ENCODE peak calls at places on chromosomes 4 and X, in ten cellular contexts. K is T-helper 1 cell, R is T-cell, P is iris pigment epithelial cell, E is H54, G is NCI-H774, I is uterus, F is tibial artery, H is KBM-7, S is NCI-H345. J is an unnamed sample.
A peak's percentile ranks its signal among the peaks of the same experiment; 100 is the strongest.

GRCh38 chr4:9804918-9805317 is 23.5 kb downstream of the DRD5 start:
- DNase-seq in K (no peak), R (no peak), P (peak; percentile 6), E (no peak), G (no peak), I (no peak), F (no peak), H (no peak), S (no peak), J (no peak)

GRCh38 chr4:153799708-153800074 is 10.8 kb upstream of the SFRP2 start:
- DNase-seq in K (no peak), R (no peak), P (no peak), E (no peak), G (no peak), I (no peak), F (peak; percentile 42), H (no peak), S (no peak), J (no peak)

GRCh38 chr4:48578132-48578964 is 88.3 kb downstream of the ZAR1 start:
- DNase-seq in K (peak; percentile 44), R (peak; percentile 50), P (peak; percentile 80), E (no peak), G (peak; percentile 63), I (peak; percentile 22), F (peak; percentile 74), H (peak; percentile 77), S (peak; percentile 42), J (peak; percentile 65)

GRCh38 chr4:70943115-70943514 is 40.9 kb downstream of the MOB1B start:
- DNase-seq in K (no peak), R (no peak), P (no peak), E (no peak), G (no peak), I (no peak), F (no peak), H (peak; percentile 61), S (no peak), J (peak; percentile 47)

GRCh38 chr4:52600275-52600674 is 58.8 kb downstream of the USP46 start:
- DNase-seq in K (no peak), R (no peak), P (no peak), E (no peak), G (no peak), I (no peak), F (no peak), H (no peak), S (no peak), J (no peak)

GRCh38 chr4:3760833-3761232 is 5.4 kb upstream of the ADRA2C start:
- DNase-seq in K (no peak), R (no peak), P (no peak), E (no peak), G (no peak), I (no peak), F (no peak), H (no peak), S (no peak), J (no peak)

GRCh38 chrX:15515931-15516330 is 15.3 kb downstream of the BMX start:
- DNase-seq in K (no peak), R (no peak), P (no peak), E (no peak), G (no peak), I (no peak), F (peak; percentile 18), H (peak; percentile 80), S (no peak), J (no peak)

GRCh38 chr4:47862297-47862696 is 24.4 kb upstream of the CORIN start:
- DNase-seq in K (no peak), R (no peak), P (peak; percentile 83), E (peak; percentile 1), G (no peak), I (no peak), F (no peak), H (no peak), S (no peak), J (no peak)

GRCh38 chr4:138509346-138509745 is 267.2 kb upstream of the SLC7A11 start:
- DNase-seq in K (no peak), R (no peak), P (no peak), E (no peak), G (no peak), I (no peak), F (no peak), H (no peak), S (no peak), J (no peak)

GRCh38 chrX:1903380-1903935 is 288.6 kb downstream of the ASMT start:
- DNase-seq in K (no peak), R (no peak), P (peak; percentile 6), E (peak; percentile 33), G (no peak), I (no peak), F (no peak), H (no peak), S (no peak), J (no peak)

GRCh38 chr4:16860506-16860905 is 37.9 kb downstream of the LDB2 start:
- DNase-seq in K (no peak), R (no peak), P (peak; percentile 96), E (no peak), G (no peak), I (no peak), F (no peak), H (no peak), S (no peak), J (no peak)

GRCh38 chr4:7960790-7961655 is 21.4 kb upstream of the AFAP1 start:
- DNase-seq in K (peak; percentile 70), R (no peak), P (peak; percentile 97), E (no peak), G (no peak), I (peak; percentile 78), F (peak; percentile 65), H (peak; percentile 47), S (no peak), J (no peak)

GRCh38 chr4:54271464-54271863 is 42.4 kb downstream of the PDGFRA start:
- DNase-seq in K (no peak), R (no peak), P (no peak), E (no peak), G (no peak), I (no peak), F (no peak), H (no peak), S (no peak), J (no peak)

GRCh38 chr4:99087887-99088484 is 602 bp downstream of the ADH5 start:
- DNase-seq in K (peak; percentile 27), R (no peak), P (peak; percentile 86), E (peak; percentile 15), G (no peak), I (peak; percentile 74), F (peak; percentile 91), H (peak; percentile 45), S (peak; percentile 12), J (peak; percentile 69)

GRCh38 chrX:69156638-69157037 is 8.6 kb downstream of the PJA1 start:
- DNase-seq in K (no peak), R (no peak), P (no peak), E (no peak), G (no peak), I (no peak), F (no peak), H (no peak), S (no peak), J (no peak)

GRCh38 chrX:68694429-68695205 is 47.2 kb downstream of the STARD8 start:
- DNase-seq in K (no peak), R (no peak), P (no peak), E (peak; percentile 37), G (no peak), I (no peak), F (no peak), H (no peak), S (no peak), J (no peak)

GRCh38 chr4:25399502-25399901 is 22.4 kb downstream of the ANAPC4 start:
- DNase-seq in K (no peak), R (no peak), P (no peak), E (no peak), G (no peak), I (no peak), F (no peak), H (no peak), S (no peak), J (no peak)

GRCh38 chr4:10104211-10104990 is 12.2 kb downstream of the WDR1 start:
- DNase-seq in K (no peak), R (no peak), P (no peak), E (no peak), G (no peak), I (no peak), F (no peak), H (no peak), S (no peak), J (no peak)

GRCh38 chr4:29304595-29304994 is 1415.6 kb upstream of the PCDH7 start:
- DNase-seq in K (no peak), R (no peak), P (peak; percentile 81), E (no peak), G (no peak), I (no peak), F (no peak), H (no peak), S (no peak), J (no peak)

GRCh38 chrX:39152106-39152649 is 350.9 kb downstream of the MID1IP1 start:
- DNase-seq in K (peak; percentile 16), R (peak; percentile 24), P (no peak), E (no peak), G (no peak), I (no peak), F (no peak), H (peak; percentile 76), S (peak; percentile 68), J (no peak)

GRCh38 chrX:63713510-63713909 is 71.5 kb downstream of the ARHGEF9 start:
- DNase-seq in K (no peak), R (no peak), P (peak; percentile 21), E (no peak), G (no peak), I (no peak), F (no peak), H (no peak), S (no peak), J (no peak)

GRCh38 chr4:36551697-36552214 is 270.3 kb downstream of the DTHD1 start:
- DNase-seq in K (peak; percentile 51), R (no peak), P (no peak), E (no peak), G (no peak), I (no peak), F (no peak), H (no peak), S (no peak), J (no peak)

GRCh38 chr4:125837493-125838238 is 522.9 kb downstream of the FAT4 start:
- DNase-seq in K (no peak), R (no peak), P (no peak), E (no peak), G (no peak), I (no peak), F (no peak), H (no peak), S (no peak), J (no peak)

GRCh38 chrX:132218100-132218807 is 993 bp downstream of the RAP2C start:
- DNase-seq in K (peak; percentile 83), R (peak; percentile 76), P (peak; percentile 80), E (peak; percentile 65), G (peak; percentile 86), I (peak; percentile 82), F (peak; percentile 76), H (peak; percentile 81), S (peak; percentile 86), J (peak; percentile 61)

GRCh38 chr4:183229397-183229796 is 90.7 kb downstream of the CLDN22 start:
- DNase-seq in K (no peak), R (no peak), P (peak; percentile 19), E (no peak), G (no peak), I (no peak), F (no peak), H (no peak), S (no peak), J (no peak)

GRCh38 chr4:179110356-179110755 is 1668.1 kb upstream of the AGA start:
- DNase-seq in K (no peak), R (no peak), P (peak; percentile 76), E (peak; percentile 6), G (no peak), I (no peak), F (no peak), H (no peak), S (no peak), J (no peak)

GRCh38 chrX:68498044-68498507 is 775 bp upstream of the YIPF6 start:
- DNase-seq in K (no peak), R (no peak), P (peak; percentile 11), E (no peak), G (no peak), I (no peak), F (no peak), H (no peak), S (no peak), J (no peak)

GRCh38 chr4:140469806-140470733 is 28.0 kb downstream of the MGAT4D start:
- DNase-seq in K (no peak), R (no peak), P (no peak), E (no peak), G (no peak), I (no peak), F (no peak), H (no peak), S (no peak), J (no peak)